ENCODE peak calls at places on chromosomes 13 and 19, in ten cellular contexts. One of them, this sample, is unnamed.

GRCh38 chr13:79869326-79869725 is 388.4 kb downstream of the NDFIP2 start:
- DNase-seq in thoracic aorta: no peak
- DNase-seq in coronary artery: no peak
- DNase-seq in AG10803: no peak
- DNase-seq in IMR-90: peak
- DNase-seq in mucosa of gallbladder: no peak
- DNase-seq in K562: no peak
- DNase-seq in HEK293T: no peak
- DNase-seq in activated CD8-positive, alpha-beta T cell treated with anti-CD3 and anti-CD28 coated beads for 36 hours: no peak
- DNase-seq in endodermal cell: no peak
- DNase-seq in this sample: no peak

GRCh38 chr13:79806821-79807220 is 325.9 kb downstream of the NDFIP2 start:
- DNase-seq in activated CD8-positive, alpha-beta T cell treated with anti-CD3 and anti-CD28 coated beads for 36 hours: no peak
- DNase-seq in K562: no peak
- DNase-seq in HEK293T: no peak
- DNase-seq in thoracic aorta: no peak
- DNase-seq in endodermal cell: no peak
- DNase-seq in coronary artery: no peak
- DNase-seq in IMR-90: no peak
- DNase-seq in AG10803: no peak
- DNase-seq in mucosa of gallbladder: no peak
- DNase-seq in this sample: no peak

GRCh38 chr13:30792257-30793000 is 57.1 kb downstream of the ALOX5AP start:
- DNase-seq in IMR-90: peak
- DNase-seq in AG10803: peak
- DNase-seq in coronary artery: no peak
- DNase-seq in thoracic aorta: peak
- DNase-seq in HEK293T: peak
- DNase-seq in activated CD8-positive, alpha-beta T cell treated with anti-CD3 and anti-CD28 coated beads for 36 hours: no peak
- DNase-seq in mucosa of gallbladder: peak
- DNase-seq in endodermal cell: peak
- DNase-seq in K562: no peak
- DNase-seq in this sample: no peak

GRCh38 chr13:111482806-111483620 is 162.6 kb downstream of the TEX29 start:
- DNase-seq in IMR-90: no peak
- DNase-seq in K562: no peak
- DNase-seq in mucosa of gallbladder: no peak
- DNase-seq in activated CD8-positive, alpha-beta T cell treated with anti-CD3 and anti-CD28 coated beads for 36 hours: no peak
- DNase-seq in coronary artery: no peak
- DNase-seq in HEK293T: no peak
- DNase-seq in endodermal cell: no peak
- DNase-seq in AG10803: no peak
- DNase-seq in thoracic aorta: no peak
- DNase-seq in this sample: no peak

GRCh38 chr19:14003279-14004051 is 2.7 kb downstream of the RFX1 start:
- DNase-seq in AG10803: peak
- DNase-seq in coronary artery: no peak
- DNase-seq in IMR-90: no peak
- DNase-seq in thoracic aorta: no peak
- DNase-seq in activated CD8-positive, alpha-beta T cell treated with anti-CD3 and anti-CD28 coated beads for 36 hours: peak
- DNase-seq in HEK293T: no peak
- DNase-seq in mucosa of gallbladder: no peak
- DNase-seq in K562: no peak
- DNase-seq in endodermal cell: no peak
- DNase-seq in this sample: no peak

GRCh38 chr19:2097330-2098327 is 914 bp downstream of the IZUMO4 start:
- DNase-seq in K562: no peak
- DNase-seq in mucosa of gallbladder: no peak
- DNase-seq in AG10803: no peak
- DNase-seq in coronary artery: no peak
- DNase-seq in thoracic aorta: no peak
- DNase-seq in IMR-90: no peak
- DNase-seq in HEK293T: no peak
- DNase-seq in endodermal cell: no peak
- DNase-seq in activated CD8-positive, alpha-beta T cell treated with anti-CD3 and anti-CD28 coated beads for 36 hours: peak
- DNase-seq in this sample: no peak

GRCh38 chr13:93847162-93847561 is 620.6 kb downstream of the GPC6 start:
- DNase-seq in K562: no peak
- DNase-seq in endodermal cell: no peak
- DNase-seq in activated CD8-positive, alpha-beta T cell treated with anti-CD3 and anti-CD28 coated beads for 36 hours: peak
- DNase-seq in thoracic aorta: no peak
- DNase-seq in mucosa of gallbladder: no peak
- DNase-seq in HEK293T: no peak
- DNase-seq in coronary artery: no peak
- DNase-seq in AG10803: peak
- DNase-seq in IMR-90: peak
- DNase-seq in this sample: no peak

GRCh38 chr19:8585057-8585893 is 8.0 kb upstream of the MYO1F start:
- DNase-seq in IMR-90: no peak
- DNase-seq in endodermal cell: no peak
- DNase-seq in thoracic aorta: no peak
- DNase-seq in HEK293T: no peak
- DNase-seq in AG10803: no peak
- DNase-seq in K562: no peak
- DNase-seq in activated CD8-positive, alpha-beta T cell treated with anti-CD3 and anti-CD28 coated beads for 36 hours: no peak
- DNase-seq in coronary artery: no peak
- DNase-seq in mucosa of gallbladder: no peak
- DNase-seq in this sample: no peak

GRCh38 chr19:48630289-48631036 is 6.7 kb downstream of the DBP start:
- DNase-seq in AG10803: no peak
- DNase-seq in IMR-90: no peak
- DNase-seq in activated CD8-positive, alpha-beta T cell treated with anti-CD3 and anti-CD28 coated beads for 36 hours: no peak
- DNase-seq in mucosa of gallbladder: peak
- DNase-seq in coronary artery: no peak
- DNase-seq in endodermal cell: peak
- DNase-seq in thoracic aorta: no peak
- DNase-seq in HEK293T: no peak
- DNase-seq in K562: no peak
- DNase-seq in this sample: no peak

GRCh38 chr19:11465605-11466004 is 15.2 kb downstream of the ELAVL3 start:
- DNase-seq in K562: no peak
- DNase-seq in thoracic aorta: no peak
- DNase-seq in coronary artery: no peak
- DNase-seq in IMR-90: no peak
- DNase-seq in AG10803: no peak
- DNase-seq in endodermal cell: no peak
- DNase-seq in mucosa of gallbladder: no peak
- DNase-seq in activated CD8-positive, alpha-beta T cell treated with anti-CD3 and anti-CD28 coated beads for 36 hours: no peak
- DNase-seq in HEK293T: no peak
- DNase-seq in this sample: no peak

GRCh38 chr19:35471946-35472345 is 18.3 kb downstream of the KRTDAP start:
- DNase-seq in coronary artery: no peak
- DNase-seq in K562: no peak
- DNase-seq in IMR-90: no peak
- DNase-seq in thoracic aorta: no peak
- DNase-seq in activated CD8-positive, alpha-beta T cell treated with anti-CD3 and anti-CD28 coated beads for 36 hours: no peak
- DNase-seq in mucosa of gallbladder: no peak
- DNase-seq in endodermal cell: peak
- DNase-seq in HEK293T: no peak
- DNase-seq in AG10803: no peak
- DNase-seq in this sample: no peak

GRCh38 chr19:33290956-33291622 is 11.2 kb downstream of the CEBPA start:
- DNase-seq in IMR-90: no peak
- DNase-seq in AG10803: no peak
- DNase-seq in activated CD8-positive, alpha-beta T cell treated with anti-CD3 and anti-CD28 coated beads for 36 hours: no peak
- DNase-seq in K562: no peak
- DNase-seq in HEK293T: no peak
- DNase-seq in thoracic aorta: no peak
- DNase-seq in coronary artery: no peak
- DNase-seq in mucosa of gallbladder: no peak
- DNase-seq in endodermal cell: no peak
- DNase-seq in this sample: no peak

GRCh38 chr19:7524523-7524922 is 2.1 kb downstream of the MCOLN1 start:
- DNase-seq in AG10803: no peak
- DNase-seq in endodermal cell: no peak
- DNase-seq in mucosa of gallbladder: no peak
- DNase-seq in thoracic aorta: no peak
- DNase-seq in K562: no peak
- DNase-seq in coronary artery: no peak
- DNase-seq in HEK293T: no peak
- DNase-seq in activated CD8-positive, alpha-beta T cell treated with anti-CD3 and anti-CD28 coated beads for 36 hours: no peak
- DNase-seq in IMR-90: no peak
- DNase-seq in this sample: no peak